ENCODE peak calls at places on chromosomes 7 and 10, in four cellular contexts. J, B, G and U are unnamed samples.

GRCh38 chr10:59757966-59758365 is 4.7 kb upstream of the MRLN start:
- DNase-seq in B (no peak), J (no peak), G (peak), U (no peak)

GRCh38 chr10:76245951-76246495 is 814.6 kb downstream of the LRMDA start:
- DNase-seq in G (no peak), B (no peak), J (no peak), U (no peak)

GRCh38 chr10:103739039-103739764 is 116.2 kb downstream of the SH3PXD2A start:
- DNase-seq in B (peak), G (peak), J (no peak), U (no peak)

GRCh38 chr7:158280467-158281154 is 307.0 kb downstream of the PTPRN2 start:
- DNase-seq in B (no peak), J (no peak), G (no peak), U (no peak)

GRCh38 chr10:78964274-78964951 is 104.4 kb upstream of the ZMIZ1 start:
- DNase-seq in G (no peak), J (no peak), B (no peak), U (no peak)

GRCh38 chr10:82256275-82256674 is 381.3 kb downstream of the NRG3 start:
- DNase-seq in B (no peak), J (no peak), G (no peak), U (no peak)

GRCh38 chr7:107213193-107213788 is 44.5 kb downstream of the HBP1 start:
- DNase-seq in J (no peak), B (no peak), G (no peak), U (no peak)

GRCh38 chr10:6017781-6018354 is 40.5 kb upstream of the IL15RA start:
- DNase-seq in B (peak), J (no peak), G (no peak), U (no peak)

GRCh38 chr10:35765996-35766395 is 123.9 kb upstream of the FZD8 start:
- DNase-seq in J (no peak), G (no peak), B (no peak), U (no peak)

GRCh38 chr10:60955321-60955720 is 11.3 kb upstream of the RHOBTB1 start:
- DNase-seq in B (no peak), G (no peak), J (no peak), U (no peak)

GRCh38 chr7:25482631-25483030 is 254.3 kb upstream of the NPVF start:
- DNase-seq in G (no peak), B (no peak), J (no peak), U (no peak)

GRCh38 chr7:127907638-127908040 is 123.6 kb downstream of the LRRC4 start:
- DNase-seq in G (peak), J (no peak), B (no peak), U (no peak)

GRCh38 chr7:79461660-79462059 is 8.2 kb upstream of the MAGI2 start:
- DNase-seq in G (peak), B (no peak), J (no peak), U (no peak)

GRCh38 chr10:76558586-76558985 is 1079.0 kb downstream of the KCNMA1 start:
- DNase-seq in G (peak), J (no peak), B (peak), U (no peak)

GRCh38 chr10:132484922-132485321 is 52.7 kb upstream of the INPP5A start:
- DNase-seq in J (no peak), G (no peak), B (no peak), U (no peak)

GRCh38 chr10:131230166-131230565 is 81.4 kb downstream of the TCERG1L start:
- DNase-seq in G (no peak), B (no peak), J (no peak), U (no peak)

GRCh38 chr7:139774376-139774775 is 3.4 kb downstream of the HIPK2 start:
- DNase-seq in B (no peak), J (no peak), G (peak), U (no peak)

GRCh38 chr7:127382301-127383085 is 10.0 kb downstream of the ZNF800 start:
- DNase-seq in J (no peak), G (no peak), B (no peak), U (no peak)

GRCh38 chr10:60009316-60009715 is 103.0 kb upstream of the CCDC6 start:
- DNase-seq in G (no peak), B (no peak), J (no peak), U (no peak)

GRCh38 chr10:26859241-26860025 is 1.3 kb downstream of the ABI1 start:
- DNase-seq in G (peak), J (no peak), B (no peak), U (no peak)

GRCh38 chr7:157516311-157516710 is 179.5 kb downstream of the DNAJB6 start:
- DNase-seq in B (no peak), G (no peak), J (no peak), U (no peak)

GRCh38 chr7:43895847-43896415 is 10.5 kb downstream of the URGCP start:
- DNase-seq in G (no peak), B (no peak), J (no peak), U (no peak)

GRCh38 chr7:87148332-87148955 is 3.8 kb upstream of the DMTF1 start:
- DNase-seq in B (no peak), J (no peak), G (peak), U (no peak)

GRCh38 chr7:36686499-36686898 is 37.8 kb downstream of the AOAH start:
- DNase-seq in B (no peak), G (peak), J (no peak), U (no peak)

DNA sequence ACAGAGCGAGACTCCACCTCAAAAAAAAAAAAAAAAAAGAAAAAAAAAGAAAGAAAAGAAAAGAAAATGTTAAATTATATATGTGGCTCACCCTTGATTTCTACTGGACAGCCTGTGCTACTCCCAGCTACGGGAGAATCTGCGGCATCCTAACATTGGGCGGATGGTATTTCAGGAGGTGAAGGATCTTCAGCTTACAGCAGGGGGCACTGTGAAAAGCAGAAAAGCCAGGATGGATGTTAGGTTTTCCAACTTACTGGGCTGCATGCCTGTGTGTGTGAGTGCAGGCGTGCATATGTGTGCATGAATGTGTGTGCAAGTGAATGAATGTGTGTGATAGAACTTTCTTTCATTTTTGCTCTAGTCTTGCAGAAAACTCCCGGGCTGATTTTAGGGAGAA is 1066.5 kb downstream of the TYW1 start:
- DNase-seq in G (no peak), B (no peak), J (peak), U (peak)
- TF ChIP-seq CTCF in G (no peak), B (no peak), J (peak), U (peak)

DNA sequence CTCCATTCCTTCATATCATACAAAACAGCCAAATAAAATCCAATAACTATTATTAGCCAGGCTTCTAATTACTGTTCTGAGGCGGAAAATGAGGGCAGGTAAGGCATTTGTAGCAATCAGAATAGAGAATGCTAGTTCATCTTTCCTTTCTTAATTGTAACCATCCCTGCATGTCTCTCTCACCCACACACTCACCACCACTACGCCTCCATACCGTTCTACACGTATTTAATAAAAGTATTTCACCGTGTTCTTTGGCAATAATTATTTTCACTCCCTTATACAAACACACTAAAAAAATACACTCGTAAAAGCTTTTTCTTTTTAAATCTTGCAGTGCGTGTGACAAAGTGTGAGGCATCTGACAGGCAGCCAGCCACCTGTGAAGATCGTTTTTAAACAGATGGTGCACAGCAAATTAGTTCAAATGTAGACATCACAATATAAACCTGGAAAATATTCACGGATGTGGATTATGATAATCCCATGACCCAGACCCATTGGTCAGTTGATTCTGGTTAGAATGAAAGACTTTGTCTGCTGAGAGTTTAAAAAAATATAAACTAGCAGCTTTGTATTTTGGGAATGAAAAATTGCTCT is 653.6 kb downstream of the REEP3 start:
- DNase-seq in B (no peak), G (no peak), J (no peak), U (no peak)
- TF ChIP-seq CTCF in B (no peak), G (no peak), J (no peak), U (no peak)

DNA sequence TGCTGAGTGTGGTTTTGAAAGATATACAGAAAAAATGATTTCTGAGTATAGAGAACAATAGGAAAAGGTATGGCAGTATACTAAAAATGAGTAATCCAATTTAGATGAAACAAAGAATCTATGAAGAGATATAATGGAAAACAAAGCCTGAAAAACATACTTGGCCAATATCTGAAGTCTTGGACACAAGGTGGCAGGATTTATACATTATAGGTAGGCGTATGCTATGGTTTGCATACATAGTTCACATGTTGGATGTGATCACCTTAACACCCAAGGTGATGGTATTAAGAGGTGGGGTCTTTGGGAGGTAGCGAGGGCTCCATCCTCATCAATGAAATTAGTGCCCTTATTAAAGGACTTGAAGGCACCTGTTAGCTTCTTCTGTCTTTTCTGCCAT is 34.5 kb upstream of the BPGM start:
- DNase-seq in G (no peak), J (no peak), B (no peak), U (no peak)
- TF ChIP-seq CTCF in G (no peak), J (no peak), B (no peak), U (no peak)

GRCh38 chr7:52753855-52754254 is 281.6 kb upstream of the POM121L12 start:
- DNase-seq in B (no peak), J (no peak), G (no peak), U (no peak)

GRCh38 chr7:52747817-52748216 is 287.6 kb upstream of the POM121L12 start:
- DNase-seq in B (no peak), G (no peak), J (no peak), U (no peak)

GRCh38 chr7:52749880-52750279 is 285.6 kb upstream of the POM121L12 start:
- DNase-seq in B (no peak), G (no peak), J (no peak), U (no peak)
- TF ChIP-seq CTCF in B (no peak), G (no peak), J (peak), U (peak)

GRCh38 chr10:14671383-14671782 is 103.3 kb downstream of the FAM107B start:
- DNase-seq in J (no peak), G (no peak), B (peak), U (no peak)
- TF ChIP-seq CTCF in J (no peak), G (no peak), B (no peak), U (no peak)

DNA sequence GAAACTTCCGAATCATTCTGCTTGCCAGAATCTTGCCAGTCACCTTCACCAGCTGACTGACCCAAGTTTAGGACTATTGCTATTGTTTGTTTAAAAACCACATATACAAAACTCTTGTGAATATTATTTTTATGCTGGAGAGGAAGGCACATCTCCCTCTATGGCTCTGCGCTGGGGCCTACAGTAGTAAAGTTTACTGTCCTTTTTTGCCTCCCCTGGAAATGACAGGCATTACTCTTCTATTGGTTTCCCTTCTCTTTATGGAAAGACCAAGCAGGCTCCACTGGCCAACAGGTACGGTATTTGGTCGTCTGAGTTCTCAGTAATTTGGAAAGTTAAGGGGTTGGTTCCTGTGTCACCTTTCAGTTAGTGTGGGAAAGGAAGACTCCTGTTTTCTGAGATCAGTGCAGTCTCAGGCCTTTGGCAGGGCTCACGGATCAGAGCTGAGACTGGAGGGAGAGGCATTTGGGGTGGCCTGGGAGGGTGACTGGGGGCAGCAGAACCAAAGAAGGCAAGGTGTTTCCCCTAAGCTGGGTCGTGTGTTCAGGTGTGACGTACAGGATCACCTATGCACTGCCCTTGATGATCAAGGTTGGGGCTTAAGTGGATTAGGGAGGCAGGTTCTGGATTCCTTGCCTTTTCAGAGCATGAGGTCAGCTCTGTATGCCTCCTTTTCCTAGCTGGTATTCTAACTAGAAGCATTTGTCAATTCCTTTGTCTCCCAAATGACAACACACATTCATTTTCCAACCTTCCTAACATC is 16.0 kb upstream of the KIF5B start:
- DNase-seq in B (no peak), G (no peak), J (no peak), U (no peak)
- TF ChIP-seq CTCF in B (no peak), G (no peak), J (no peak), U (no peak)

GRCh38 chr10:100391163-100392002 is 44.4 kb downstream of the SCD start:
- DNase-seq in J (no peak), B (no peak), G (no peak), U (no peak)
- TF ChIP-seq CTCF in J (no peak), B (no peak), G (no peak), U (no peak)

GRCh38 chr7:72406820-72407403 is 5.2 kb downstream of the CALN1 start:
- DNase-seq in B (no peak), G (no peak), J (no peak), U (no peak)
- TF ChIP-seq CTCF in B (no peak), G (no peak), J (no peak), U (no peak)

GRCh38 chr7:2148189-2148588 is 84.6 kb downstream of the MAD1L1 start:
- DNase-seq in J (no peak), G (no peak), B (no peak), U (no peak)
- TF ChIP-seq CTCF in J (no peak), G (peak), B (no peak), U (no peak)